ENCODE peak calls at places on chromosomes 12 and 14, in five cellular contexts. V, C, N, O and T are unnamed samples.
A peak's percentile ranks its signal among the peaks of the same experiment; 100 is the strongest.

GRCh38 chr14:102140027-102140749 is 491 bp downstream of the WDR20 start:
- DNase-seq in O (peak; percentile 23), N (peak; percentile 88), C (peak; percentile 38), V (no peak), T (no peak)

GRCh38 chr14:96670391-96670790 is 126.8 kb upstream of the VRK1 start:
- DNase-seq in C (no peak), O (no peak), V (no peak), N (no peak), T (no peak)

GRCh38 chr12:129819391-129819790 is 84.4 kb downstream of the TMEM132D start:
- DNase-seq in V (no peak), N (no peak), C (no peak), O (no peak), T (no peak)

GRCh38 chr14:22303589-22304195 is 285.3 kb downstream of the DAD1 start:
- DNase-seq in N (no peak), C (no peak), O (no peak), V (no peak), T (no peak)

GRCh38 chr14:72420749-72421452 is 473.0 kb downstream of the DPF3 start:
- DNase-seq in C (peak; percentile 64), V (no peak), N (no peak), O (peak; percentile 67), T (peak; percentile 51)

GRCh38 chr12:16612647-16613046 is 6.7 kb upstream of the LMO3 start:
- DNase-seq in N (no peak), V (no peak), C (no peak), O (no peak), T (no peak)

GRCh38 chr12:43131304-43131703 is 420.7 kb downstream of the ADAMTS20 start:
- DNase-seq in C (no peak), O (no peak), N (no peak), V (no peak), T (no peak)

GRCh38 chr14:81408595-81408994 is 8.5 kb upstream of the STON2 start:
- DNase-seq in C (no peak), O (no peak), V (no peak), N (no peak), T (no peak)

GRCh38 chr12:94954029-94954685 is 49.3 kb downstream of the NDUFA12 start:
- DNase-seq in C (no peak), N (no peak), O (no peak), V (no peak), T (no peak)

GRCh38 chr14:77862154-77862783 is 62.4 kb downstream of the ADCK1 start:
- DNase-seq in N (peak; percentile 74), V (peak; percentile 46), O (peak; percentile 75), C (peak; percentile 74), T (peak; percentile 33)

GRCh38 chr14:68654471-68654941 is 138.4 kb downstream of the ZFP36L1 start:
- DNase-seq in O (no peak), V (no peak), N (no peak), C (no peak), T (no peak)

GRCh38 chr14:97788364-97788763 is 991.2 kb downstream of the VRK1 start:
- DNase-seq in V (no peak), N (no peak), C (no peak), O (no peak), T (no peak)

GRCh38 chr12:132740652-132741051 is 21.0 kb downstream of the ANKLE2 start:
- DNase-seq in O (no peak), V (no peak), N (no peak), C (no peak), T (no peak)
- H3K36me3 ChIP-seq in O (peaks cover 93% of the 10 kb centered on the region), V (no peaks in the 10 kb centered on the region), N (peaks cover 100% of the 10 kb centered on the region), C (peaks cover 97% of the 10 kb centered on the region), T (peaks cover 75% of the 10 kb centered on the region)

DNA sequence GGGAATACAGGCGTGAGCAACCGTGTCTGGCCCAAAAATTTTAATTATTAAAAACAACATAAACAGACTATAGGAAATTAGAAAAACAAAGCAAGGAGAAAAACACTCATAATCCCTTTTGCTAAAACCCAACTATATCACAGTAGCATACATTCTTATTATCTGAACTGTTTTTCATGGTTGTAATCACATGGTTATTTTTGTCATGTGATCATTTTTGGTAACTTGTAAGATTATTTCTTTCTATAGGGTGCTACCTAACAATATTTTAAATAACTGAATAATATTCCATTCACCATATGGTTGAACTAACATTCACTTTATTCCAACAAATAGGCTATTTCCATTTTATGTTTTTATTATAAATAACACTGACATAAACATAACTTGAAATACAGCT is 23.0 kb upstream of the HECTD1 start:
- DNase-seq in C (no peak), V (no peak), O (no peak), N (no peak), T (no peak)
- H3K27ac ChIP-seq in C (no peak overlapping the region), V (no peak overlapping the region), O (peak overlapping the region; percentile 81), N (peak overlapping the region; percentile 76), T (no peak overlapping the region)

GRCh38 chr12:101747695-101748094 is 8.4 kb upstream of the SYCP3 start:
- DNase-seq in N (no peak), O (no peak), C (no peak), V (no peak), T (no peak)
- H3K36me3 ChIP-seq in N (peaks cover 44% of the 10 kb centered on the region), O (peaks cover 77% of the 10 kb centered on the region), C (peaks cover 44% of the 10 kb centered on the region), V (no peaks in the 10 kb centered on the region), T (peaks cover 14% of the 10 kb centered on the region)

GRCh38 chr14:56333361-56334279 is 215.4 kb downstream of the PELI2 start:
- DNase-seq in C (no peak), V (no peak), N (no peak), O (no peak), T (no peak)
- H3K27ac ChIP-seq in C (no peak overlapping the region), V (no peak overlapping the region), N (no peak overlapping the region), O (peak overlapping the region; percentile 34), T (no peak overlapping the region)

DNA sequence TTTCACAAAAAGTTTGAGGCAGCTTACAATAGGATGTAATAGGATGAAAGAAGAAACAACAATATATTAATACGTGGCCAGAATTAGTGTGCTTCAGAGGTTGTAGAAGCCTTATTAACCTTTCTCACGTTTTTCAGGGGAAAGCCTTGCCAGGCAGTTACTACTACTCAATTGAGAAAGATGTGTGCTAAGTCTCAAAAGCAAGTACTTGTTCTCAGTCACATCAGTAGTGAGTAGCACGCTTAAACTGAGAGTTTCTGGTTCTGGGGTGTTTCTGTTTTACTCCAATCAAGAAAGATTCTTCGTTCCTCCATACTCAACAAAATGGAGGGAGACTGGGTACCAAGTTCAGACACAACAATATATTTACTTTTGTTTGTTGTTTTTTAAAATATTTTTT is 38.7 kb downstream of the KLC1 start:
- DNase-seq in O (no peak), V (no peak), N (no peak), C (no peak), T (no peak)
- H3K36me3 ChIP-seq in O (peaks cover 95% of the 10 kb centered on the region), V (no peaks in the 10 kb centered on the region), N (peaks cover 93% of the 10 kb centered on the region), C (peaks cover 80% of the 10 kb centered on the region), T (peaks cover 62% of the 10 kb centered on the region)

DNA sequence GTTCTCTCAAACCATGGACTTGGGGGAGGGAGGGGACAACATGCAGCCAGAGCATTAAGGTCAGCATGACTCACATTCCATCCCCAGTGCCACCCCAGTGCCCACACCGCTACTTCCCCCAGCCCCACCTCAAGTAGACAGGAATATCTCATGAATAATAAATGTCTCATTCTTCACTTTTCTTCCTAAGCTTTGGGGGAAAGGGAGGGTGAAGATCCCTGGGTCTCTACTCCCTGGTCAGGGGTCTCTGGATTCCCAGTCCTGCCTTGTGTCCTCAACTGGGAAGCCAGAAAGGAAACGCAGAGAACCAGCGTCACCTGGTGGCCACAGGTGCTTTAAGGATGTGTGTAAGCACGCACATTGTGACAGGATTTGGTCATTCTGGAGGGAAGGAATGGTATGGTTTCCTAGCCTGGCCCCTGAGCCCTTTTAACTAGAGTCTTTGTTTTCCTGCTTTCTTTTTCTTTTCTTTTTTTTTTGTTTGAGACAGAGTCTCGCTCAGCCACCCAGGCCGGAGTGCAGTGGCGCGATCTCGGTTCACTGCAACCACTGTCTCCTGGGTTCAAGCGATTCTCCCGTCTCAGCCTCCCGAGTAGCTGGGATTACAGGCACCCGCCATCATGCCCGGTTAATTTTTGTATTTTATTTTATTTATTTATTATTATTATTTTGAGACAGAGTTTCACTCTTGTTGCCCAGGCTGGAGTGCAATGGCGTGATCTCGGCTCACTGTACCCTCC is 3.4 kb downstream of the GPR84 start:
- DNase-seq in V (peak; percentile 89), O (peak; percentile 71), C (no peak), N (no peak), T (no peak)
- H3K27ac ChIP-seq in V (peak overlapping the region; percentile 96), O (peak overlapping the region; percentile 95), C (peak overlapping the region; percentile 92), N (peak overlapping the region; percentile 88), T (no peak overlapping the region)

GRCh38 chr14:21220874-21221477 is 48.3 kb downstream of the HNRNPC start:
- DNase-seq in O (no peak), C (no peak), V (no peak), N (no peak), T (no peak)
- H3K36me3 ChIP-seq in O (peaks cover 66% of the 10 kb centered on the region), C (peaks cover 47% of the 10 kb centered on the region), V (no peaks in the 10 kb centered on the region), N (peaks cover 37% of the 10 kb centered on the region), T (peaks cover 65% of the 10 kb centered on the region)

GRCh38 chr12:25387136-25388050 is 136.7 kb upstream of the KRAS start:
- DNase-seq in C (peak; percentile 80), N (no peak), V (peak; percentile 91), O (peak; percentile 80), T (peak; percentile 53)
- H3K27ac ChIP-seq in C (peak overlapping the region; percentile 99), N (peak overlapping the region; percentile 98), V (peak overlapping the region; percentile 99), O (peak overlapping the region; percentile 100), T (peak overlapping the region; percentile 100)

GRCh38 chr14:23528555-23528954 is 23.0 kb downstream of the ZFHX2 start:
- DNase-seq in V (no peak), O (no peak), N (no peak), C (no peak), T (no peak)
- H3K36me3 ChIP-seq in V (no peaks in the 10 kb centered on the region), O (no peaks in the 10 kb centered on the region), N (no peaks in the 10 kb centered on the region), C (no peaks in the 10 kb centered on the region), T (no peaks in the 10 kb centered on the region)